ENCODE peak calls at places on chromosomes 7 and 10, in six cellular contexts. K is activated T-helper 1 cell treated with Interleukin-2 at 50 U/mL for 16 hours, U is HEK293T, Z is cardiac muscle cell, G is activated gamma-delta T cell treated with Interleukin-2 at 50 U/mL for 16 hours, J is RWPE1. L is an unnamed sample.

GRCh38 chr7:47320296-47320695 is 261.6 kb downstream of the TNS3 start:
- DNase-seq in G (no peak), K (no peak), J (no peak), U (no peak), Z (no peak), L (no peak)

GRCh38 chr7:27156508-27156898 is at the start of gene HOXA7:
- DNase-seq in G (no peak), K (no peak), Z (no peak), J (no peak), U (no peak), L (no peak)

GRCh38 chr10:34089294-34089693 is 725.8 kb downstream of the PARD3 start:
- DNase-seq in G (no peak), Z (no peak), U (no peak), K (no peak), J (no peak), L (no peak)

GRCh38 chr7:29292886-29293658 is 98.5 kb downstream of the CHN2 start:
- DNase-seq in J (no peak), G (no peak), Z (no peak), K (no peak), U (no peak), L (no peak)

GRCh38 chr7:21426286-21426957 is 1.5 kb upstream of the SP4 start:
- DNase-seq in J (no peak), K (no peak), U (no peak), G (no peak), Z (peak; percentile 31), L (no peak)

GRCh38 chr7:130841416-130841815 is 107.4 kb upstream of the KLF14 start:
- DNase-seq in J (no peak), K (no peak), Z (no peak), G (peak; percentile 26), U (no peak), L (no peak)

GRCh38 chr10:18400201-18400910 is 251.0 kb downstream of the NSUN6 start:
- DNase-seq in U (peak; percentile 53), J (no peak), G (no peak), Z (no peak), K (no peak), L (no peak)

GRCh38 chr7:1113548-1113885 is 25.6 kb downstream of the GPER1 start:
- DNase-seq in G (no peak), U (no peak), Z (no peak), K (no peak), J (no peak), L (no peak)

GRCh38 chr7:129559564-129559963 is 52.0 kb upstream of the NRF1 start:
- DNase-seq in K (no peak), J (no peak), Z (no peak), G (no peak), U (no peak), L (no peak)

GRCh38 chr7:25391295-25391861 is 163.1 kb upstream of the NPVF start:
- DNase-seq in G (no peak), U (peak; percentile 26), K (no peak), J (peak; percentile 11), Z (peak; percentile 62), L (no peak)

GRCh38 chr10:43160067-43160918 is 22.0 kb downstream of the CSGALNACT2 start:
- DNase-seq in J (peak; percentile 26), Z (peak; percentile 54), U (no peak), K (no peak), G (no peak), L (no peak)

GRCh38 chr10:51272580-51272979 is 198.3 kb downstream of the PRKG1 start:
- DNase-seq in Z (no peak), G (no peak), J (no peak), U (no peak), K (no peak), L (no peak)

GRCh38 chr7:3960045-3960772 is 659.2 kb downstream of the SDK1 start:
- DNase-seq in K (no peak), J (no peak), U (no peak), Z (no peak), G (no peak), L (no peak)

GRCh38 chr7:131792311-131792710 is 235.9 kb upstream of the PODXL start:
- DNase-seq in U (no peak), K (no peak), J (no peak), G (no peak), Z (no peak), L (no peak)

GRCh38 chr10:30775779-30776591 is 146.4 kb upstream of the LYZL2 start:
- DNase-seq in K (no peak), J (peak; percentile 16), U (no peak), G (no peak), Z (peak; percentile 81), L (no peak)

GRCh38 chr10:29329420-29329819 is 40.5 kb downstream of the LYZL1 start:
- DNase-seq in Z (peak; percentile 39), J (no peak), G (no peak), K (no peak), U (no peak), L (no peak)

GRCh38 chr7:20737840-20738448 is 48.7 kb downstream of the SP8 start:
- DNase-seq in J (no peak), G (no peak), U (no peak), K (no peak), Z (no peak), L (no peak)

GRCh38 chr7:107948645-107949442 is 54.1 kb downstream of the LAMB1 start:
- DNase-seq in Z (peak; percentile 77), U (no peak), G (no peak), K (no peak), J (peak; percentile 79), L (no peak)

GRCh38 chr7:142717453-142717852 is 31.8 kb upstream of the PRSS1 start:
- DNase-seq in G (peak; percentile 45), K (peak; percentile 4), Z (no peak), U (no peak), J (no peak), L (no peak)

GRCh38 chr7:40329601-40330153 is 194.9 kb downstream of the SUGCT start:
- DNase-seq in J (peak; percentile 74), G (no peak), K (no peak), Z (peak; percentile 77), U (peak; percentile 54), L (no peak)

GRCh38 chr7:142632291-142633134 is 116.8 kb upstream of the PRSS1 start:
- DNase-seq in U (peak; percentile 86), J (peak; percentile 68), Z (peak; percentile 70), G (peak; percentile 62), K (peak; percentile 19), L (peak; percentile 14)

GRCh38 chr10:124999433-125000365 is 57.8 kb downstream of the ZRANB1 start:
- DNase-seq in J (no peak), U (no peak), K (no peak), Z (peak; percentile 77), G (peak; percentile 0), L (peak; percentile 66)

GRCh38 chr7:6385110-6385792 is 62.5 kb downstream of the DAGLB start:
- DNase-seq in K (no peak), J (peak; percentile 91), Z (peak; percentile 91), U (no peak), G (no peak), L (no peak)

GRCh38 chr7:96400518-96400917 is 78.6 kb upstream of the SLC25A13 start:
- DNase-seq in J (peak; percentile 42), G (no peak), K (no peak), U (no peak), Z (no peak), L (no peak)

GRCh38 chr7:389911-390601 is 100.1 kb downstream of the FOXL3 start:
- DNase-seq in Z (no peak), U (no peak), G (no peak), K (no peak), J (no peak), L (no peak)

GRCh38 chr7:134044682-134045081 is 82.5 kb upstream of the LRGUK start:
- DNase-seq in Z (peak; percentile 57), U (no peak), K (no peak), G (no peak), J (no peak), L (no peak)

GRCh38 chr7:73314271-73314670 is 5.6 kb upstream of the NSUN5 start:
- DNase-seq in G (no peak), J (no peak), U (no peak), K (no peak), Z (no peak), L (no peak)

GRCh38 chr10:97096327-97097153 is 89.2 kb downstream of the SLIT1 start:
- DNase-seq in J (no peak), U (no peak), G (peak; percentile 47), Z (no peak), K (no peak), L (peak; percentile 81)

GRCh38 chr7:95686109-95686508 is 86.2 kb upstream of the DYNC1I1 start:
- DNase-seq in Z (peak; percentile 82), G (no peak), K (no peak), U (peak; percentile 23), J (no peak), L (peak; percentile 40)

GRCh38 chr7:43781726-43782607 is 23.5 kb downstream of the BLVRA start:
- DNase-seq in J (peak; percentile 36), K (no peak), U (no peak), Z (peak; percentile 37), G (no peak), L (no peak)

GRCh38 chr7:124459101-124460052 is 306.2 kb downstream of the GPR37 start:
- DNase-seq in J (no peak), K (no peak), Z (no peak), G (no peak), U (no peak), L (no peak)

GRCh38 chr7:428387-428786 is 91.3 kb downstream of the PDGFA start:
- DNase-seq in K (no peak), U (no peak), Z (no peak), J (no peak), G (no peak), L (no peak)

GRCh38 chr10:71083457-71083975 is 128.9 kb upstream of the UNC5B start:
- DNase-seq in U (no peak), J (no peak), K (no peak), Z (no peak), G (no peak), L (no peak)

L was measured in heart right ventricle.